ENCODE peak calls at places on chromosomes 6 and 20, in four cellular contexts. W is SJSA1, C is WERI-Rb-1, O is Caco-2. K is an unnamed sample. For H3K9me3, the result is how much of the 10 kb centered on the place peaks cover.

GRCh38 chr6:30931959-30932645 is at the start of gene SFTA2:
- DNase-seq in C (no peak), O (peak), W (no peak), K (peak)

GRCh38 chr6:109561844-109562243 is 78.8 kb upstream of the ZBTB24 start:
- DNase-seq in C (no peak), W (no peak), O (no peak), K (no peak)

GRCh38 chr6:32167761-32168262 is 3.4 kb downstream of the EGFL8 start:
- DNase-seq in O (no peak), C (peak), W (no peak), K (no peak)

GRCh38 chr6:32854376-32855178 is 585 bp downstream of the PSMB9 start:
- DNase-seq in C (no peak), W (no peak), O (no peak), K (peak)

GRCh38 chr6:168165373-168165772 is 86.4 kb upstream of the FRMD1 start:
- DNase-seq in C (no peak), O (no peak), W (no peak), K (no peak)

GRCh38 chr6:163092846-163093245 is 321.7 kb upstream of the QKI start:
- DNase-seq in O (no peak), C (no peak), W (no peak), K (no peak)

GRCh38 chr6:155583997-155584396 is 128.4 kb upstream of the NOX3 start:
- DNase-seq in O (no peak), C (no peak), W (no peak), K (no peak)

GRCh38 chr6:106114492-106114891 is 28.4 kb downstream of the PRDM1 start:
- DNase-seq in C (no peak), W (no peak), O (no peak), K (no peak)

GRCh38 chr6:34022250-34022872 is 123.5 kb downstream of the GRM4 start:
- DNase-seq in C (no peak), O (no peak), W (no peak), K (no peak)

GRCh38 chr20:34045930-34046329 is 52.2 kb downstream of the RALY start:
- DNase-seq in C (no peak), O (no peak), W (no peak), K (peak)

GRCh38 chr20:41047279-41047974 is 18.8 kb downstream of the TOP1 start:
- DNase-seq in C (no peak), W (no peak), O (no peak), K (no peak)

DNA sequence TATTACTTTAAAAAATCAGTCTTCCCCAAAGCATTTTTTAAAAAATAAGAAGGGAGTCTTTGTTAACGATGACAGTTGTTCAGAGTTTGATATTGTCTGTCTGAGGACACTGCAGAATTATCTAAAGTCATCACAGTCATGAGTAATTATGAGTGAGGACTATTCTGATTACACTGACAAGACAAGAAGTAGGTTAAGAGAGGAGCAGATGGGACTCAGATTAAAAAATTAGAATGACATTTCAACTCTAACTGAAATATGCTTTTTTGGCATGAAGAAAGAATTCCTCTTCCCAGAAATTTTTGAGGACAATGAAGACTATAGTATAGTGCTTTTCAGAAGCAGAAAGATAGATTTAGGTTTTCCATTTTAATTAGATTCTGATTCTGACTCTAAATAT is 456.5 kb downstream of the EPHA7 start:
- DNase-seq in W (no peak), C (no peak), O (no peak), K (no peak)
- H3K9me3 ChIP-seq in W (under half), C (under half), O (under half), K (under half)

GRCh38 chr20:49445176-49445575 is 37.3 kb downstream of the KCNB1 start:
- DNase-seq in O (no peak), C (no peak), W (no peak), K (peak)
- H3K9me3 ChIP-seq in O (under half), C (under half), W (under half), K (under half)

DNA sequence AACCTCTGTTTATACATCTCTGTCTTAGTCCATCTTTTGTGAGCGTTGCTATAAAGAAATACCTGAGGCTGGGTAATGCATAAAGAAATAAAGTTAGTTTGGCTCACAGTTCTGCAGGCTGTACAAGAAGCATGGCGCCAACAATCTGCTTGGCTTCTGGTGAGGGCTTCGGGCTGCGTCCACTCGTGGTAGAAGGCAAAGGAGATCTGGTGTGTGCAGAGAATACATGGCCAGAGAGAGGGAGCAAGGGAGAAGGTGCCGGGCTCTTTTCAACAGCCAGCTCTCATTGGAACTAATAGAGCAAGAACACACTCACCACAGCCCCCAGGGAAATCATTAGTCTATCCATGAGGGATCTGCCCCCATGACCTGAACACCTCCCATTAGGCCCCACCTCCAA is 100.3 kb upstream of the SRSF6 start:
- DNase-seq in W (no peak), O (no peak), C (no peak), K (no peak)
- H3K9me3 ChIP-seq in W (under half), O (under half), C (under half), K (under half)

GRCh38 chr6:89777455-89777854 is 42.1 kb downstream of the MDN1 start:
- DNase-seq in O (no peak), W (no peak), C (no peak), K (no peak)

GRCh38 chr6:89782222-89782621 is 37.4 kb downstream of the MDN1 start:
- DNase-seq in O (no peak), W (no peak), C (no peak), K (no peak)

GRCh38 chr6:89776583-89777233 is 42.9 kb downstream of the MDN1 start:
- DNase-seq in W (no peak), C (no peak), O (no peak), K (no peak)

GRCh38 chr6:89784838-89785237 is 34.8 kb downstream of the MDN1 start:
- DNase-seq in O (no peak), C (no peak), W (no peak), K (no peak)

DNA sequence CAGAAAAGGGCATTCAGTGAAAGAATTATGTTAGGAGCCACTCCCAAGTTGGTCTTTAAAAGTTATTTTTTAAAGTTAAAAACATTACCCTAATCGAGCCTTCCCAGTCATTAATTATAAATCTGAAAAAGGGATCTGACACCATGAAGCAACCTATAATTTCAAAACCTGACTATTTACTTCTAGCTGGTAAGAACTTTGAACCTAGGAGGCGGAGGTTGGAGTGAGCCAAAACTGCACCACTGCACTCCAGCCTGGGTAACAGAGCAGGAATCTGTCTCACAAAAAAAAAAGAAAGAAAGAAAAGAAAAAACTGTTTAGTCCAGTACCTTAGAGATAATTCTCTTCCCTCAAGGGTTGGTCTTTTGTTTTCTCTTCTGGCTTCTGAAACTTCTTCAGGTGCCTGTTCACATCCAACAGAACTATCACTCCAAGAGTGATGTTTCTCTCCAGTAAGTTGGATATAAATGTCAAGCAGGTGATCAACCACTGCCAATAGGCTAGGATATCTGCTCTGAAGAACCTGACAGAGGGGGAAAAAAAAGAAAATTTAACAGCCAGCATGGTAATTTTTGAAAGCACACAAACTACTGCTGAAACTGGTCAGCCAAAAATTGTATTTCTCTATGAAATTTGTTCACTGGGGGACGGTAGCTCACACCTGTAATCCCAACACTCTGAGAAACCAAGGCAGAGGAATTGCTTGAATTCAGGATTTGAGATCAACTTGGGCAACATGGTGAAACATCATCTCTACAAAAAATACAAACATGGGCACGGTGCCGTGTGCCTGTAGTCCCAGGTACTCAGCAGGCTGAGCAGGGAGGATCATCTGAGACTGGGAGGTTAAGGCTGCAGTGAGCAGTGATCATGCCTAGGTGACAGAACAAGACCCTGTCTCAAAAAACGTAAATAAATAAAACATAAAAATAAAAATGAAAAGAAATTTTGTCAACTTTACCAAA is 38.2 kb downstream of the MDN1 start:
- DNase-seq in W (no peak), O (no peak), C (no peak), K (no peak)
- H3K9me3 ChIP-seq in W (under half), O (under half), C (under half), K (under half)

DNA sequence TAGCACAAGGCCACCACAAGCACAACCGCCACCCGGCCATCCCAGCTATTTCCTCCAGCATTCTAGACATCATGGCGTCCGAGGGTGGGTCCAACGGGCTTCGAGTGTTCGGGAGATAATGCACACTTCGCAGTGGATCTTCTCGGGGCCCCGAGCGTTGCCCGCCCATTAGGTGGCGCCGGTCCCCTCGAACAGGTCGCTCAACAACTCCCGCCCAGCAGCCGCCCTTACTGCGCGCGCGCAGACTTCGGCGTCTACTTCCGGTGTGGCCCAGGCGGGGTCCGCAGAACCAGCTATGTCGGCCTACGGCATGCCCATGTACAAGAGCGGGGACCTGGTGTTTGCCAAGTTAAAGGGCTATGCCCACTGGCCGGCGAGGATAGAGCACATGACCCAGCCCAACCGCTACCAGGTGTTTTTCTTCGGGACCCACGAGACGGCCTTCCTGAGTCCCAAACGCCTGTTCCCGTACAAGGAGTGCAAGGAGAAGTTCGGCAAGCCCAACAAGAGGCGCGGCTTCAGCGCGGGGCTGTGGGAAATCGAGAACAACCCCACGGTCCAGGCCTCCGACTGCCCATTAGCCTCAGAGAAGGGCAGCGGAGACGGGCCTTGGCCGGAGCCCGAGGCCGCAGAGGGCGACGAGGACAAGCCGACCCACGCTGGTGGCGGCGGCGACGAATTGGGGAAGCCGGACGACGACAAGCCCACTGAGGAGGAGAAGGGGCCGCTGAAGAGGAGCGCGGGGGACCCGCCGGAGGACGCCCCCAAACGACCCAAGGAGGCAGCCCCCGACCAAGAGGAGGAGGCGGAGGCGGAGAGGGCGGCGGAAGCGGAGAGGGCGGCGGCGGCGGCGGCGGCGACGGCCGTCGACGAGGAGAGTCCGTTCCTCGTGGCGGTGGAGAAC is at the start of gene HDGFL1:
- DNase-seq in W (no peak), O (no peak), C (no peak), K (no peak)
- H3K9me3 ChIP-seq in W (under half), O (under half), C (under half), K (under half)

GRCh38 chr6:89786970-89787369 is 32.6 kb downstream of the MDN1 start:
- DNase-seq in O (no peak), C (no peak), W (no peak), K (no peak)
- H3K9me3 ChIP-seq in O (under half), C (under half), W (under half), K (under half)